ENCODE peak calls at places on chromosomes 1 and 21, in six cellular contexts. O is IMR-90, Y is K562, X is A549, E is HepG2, C is SK-N-SH. M is an unnamed sample.

GRCh38 chr1:9687120-9687875 is 35.8 kb downstream of the PIK3CD start:
- DNase-seq in O (peak), Y (peak), X (peak), E (peak), C (peak), M (peak)

GRCh38 chr1:147177611-147178370 is 5.5 kb upstream of the PRKAB2 start:
- DNase-seq in O (peak), Y (no peak), X (no peak), E (no peak), C (no peak), M (no peak)

GRCh38 chr1:228075801-228076271 is 6.7 kb upstream of the ARF1 start:
- DNase-seq in O (no peak), Y (no peak), X (no peak), E (no peak), C (no peak), M (no peak)

GRCh38 chr1:15616704-15617172 is 520 bp upstream of the DDI2 start:
- DNase-seq in O (peak), Y (no peak), X (no peak), E (no peak), C (peak), M (no peak)

GRCh38 chr1:92244376-92244775 is 26.7 kb downstream of the C1orf146 start:
- DNase-seq in O (peak), Y (no peak), X (no peak), E (no peak), C (no peak), M (no peak)

GRCh38 chr21:36747114-36747814 is 48.3 kb downstream of the SIM2 start:
- DNase-seq in O (no peak), Y (peak), X (no peak), E (no peak), C (no peak), M (peak)

GRCh38 chr1:44775930-44776748 is 799 bp downstream of the RPS8 start:
- DNase-seq in O (no peak), Y (peak), X (no peak), E (no peak), C (no peak), M (no peak)

GRCh38 chr1:35691571-35692220 is 27.0 kb downstream of the C1orf216 start:
- DNase-seq in O (no peak), Y (no peak), X (no peak), E (no peak), C (no peak), M (no peak)

GRCh38 chr1:32250893-32251716 is at the start of gene LCK:
- DNase-seq in O (no peak), Y (no peak), X (no peak), E (no peak), C (no peak), M (no peak)

GRCh38 chr1:41719590-41719989 is 199.1 kb downstream of the HIVEP3 start:
- DNase-seq in O (no peak), Y (no peak), X (no peak), E (no peak), C (no peak), M (no peak)

GRCh38 chr1:37537378-37537777 is 16.7 kb downstream of the SNIP1 start:
- DNase-seq in O (peak), Y (no peak), X (peak), E (no peak), C (no peak), M (no peak)

DNA sequence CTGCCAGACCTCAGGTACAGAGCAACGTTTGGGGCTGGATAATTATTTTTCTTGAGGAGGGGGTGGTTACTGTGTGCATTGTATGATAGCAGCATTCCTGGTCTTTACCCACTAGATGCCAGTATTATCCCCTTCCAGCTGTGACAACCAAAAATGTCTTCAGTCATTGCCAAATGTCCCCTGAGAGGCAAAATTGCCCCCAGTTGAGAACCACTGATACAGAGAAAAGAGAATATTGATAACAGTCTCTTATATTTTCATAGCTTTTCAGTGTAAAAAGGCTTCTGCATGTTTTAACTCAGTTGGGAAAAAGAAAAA is 51.8 kb upstream of the SYT14 start:
- DNase-seq in O (no peak), Y (no peak), X (no peak), E (no peak), C (no peak), M (no peak)
- TF ChIP-seq USF2 in O (no peak), Y (no peak), X (no peak), E (no peak), C (no peak), M (no peak)

GRCh38 chr1:4366091-4366490 is 288.3 kb upstream of the AJAP1 start:
- DNase-seq in O (no peak), Y (no peak), X (no peak), E (no peak), C (no peak), M (no peak)
- TF ChIP-seq USF2 in O (no peak), Y (no peak), X (no peak), E (no peak), C (no peak), M (no peak)

GRCh38 chr1:88514544-88514943 is 169.5 kb upstream of the PKN2 start:
- DNase-seq in O (no peak), Y (no peak), X (no peak), E (no peak), C (no peak), M (no peak)
- TF ChIP-seq USF2 in O (no peak), Y (no peak), X (no peak), E (no peak), C (no peak), M (no peak)

GRCh38 chr1:11790880-11791715 is 14.7 kb downstream of the MTHFR start:
- DNase-seq in O (peak), Y (peak), X (peak), E (no peak), C (no peak), M (no peak)
- TF ChIP-seq USF2 in O (no peak), Y (no peak), X (no peak), E (no peak), C (no peak), M (no peak)

GRCh38 chr1:221510793-221511503 is 230.9 kb downstream of the DUSP10 start:
- DNase-seq in O (no peak), Y (no peak), X (no peak), E (no peak), C (peak), M (no peak)
- TF ChIP-seq USF2 in O (no peak), Y (no peak), X (no peak), E (no peak), C (no peak), M (no peak)

GRCh38 chr1:12244585-12244984 is 14.8 kb downstream of the VPS13D start:
- DNase-seq in O (no peak), Y (no peak), X (no peak), E (no peak), C (no peak), M (no peak)
- TF ChIP-seq USF2 in O (no peak), Y (no peak), X (no peak), E (no peak), C (no peak), M (no peak)

DNA sequence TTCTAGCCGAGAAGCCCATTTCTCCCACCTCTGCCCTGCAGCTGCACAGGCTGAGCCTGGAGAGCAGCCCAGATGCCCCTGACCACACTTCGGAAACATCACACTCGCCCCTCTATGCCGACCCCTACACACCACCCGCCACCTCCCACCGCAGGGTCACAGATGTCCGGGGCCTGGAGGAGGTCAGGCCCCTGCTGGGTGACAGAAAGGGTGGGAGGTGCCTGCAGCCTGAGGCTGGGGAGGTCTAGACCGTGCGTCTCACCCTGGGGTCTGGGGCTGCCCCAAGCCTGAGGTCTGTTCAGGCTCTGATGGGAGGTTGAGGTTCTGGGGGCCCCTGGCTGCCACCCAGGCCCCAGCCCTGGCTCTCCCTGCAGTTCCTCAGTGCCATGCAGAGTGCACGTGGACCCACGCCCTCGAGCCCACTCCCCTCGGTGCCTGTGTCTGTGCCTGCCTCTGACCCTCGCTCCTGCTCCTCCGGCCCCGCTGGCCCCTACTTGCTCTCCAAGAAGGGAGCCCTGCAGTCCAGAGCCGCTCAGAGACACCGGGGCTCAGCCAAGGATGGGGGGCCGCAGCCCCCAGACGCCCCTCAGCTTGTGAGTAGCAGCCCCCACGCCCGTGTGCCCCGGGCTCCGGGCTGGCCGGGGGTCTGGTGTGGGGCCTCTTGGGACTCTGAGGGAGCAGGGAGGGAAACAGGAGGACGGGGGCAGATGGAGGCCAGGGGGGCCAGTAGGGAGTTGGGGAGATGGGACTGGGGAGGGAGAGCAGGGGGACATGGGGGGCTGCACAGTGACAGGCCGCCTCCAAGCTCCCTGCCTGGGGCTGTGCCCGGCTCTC is 7.4 kb downstream of the PLEKHN1 start:
- DNase-seq in O (no peak), Y (no peak), X (no peak), E (no peak), C (no peak), M (no peak)
- TF ChIP-seq USF2 in O (no peak), Y (no peak), X (no peak), E (no peak), C (no peak), M (no peak)

GRCh38 chr1:2983706-2984398 is 37.4 kb upstream of the ACTRT2 start:
- DNase-seq in O (no peak), Y (no peak), X (no peak), E (no peak), C (no peak), M (no peak)
- TF ChIP-seq USF2 in O (no peak), Y (no peak), X (no peak), E (no peak), C (no peak), M (no peak)

GRCh38 chr1:95496307-95496706 is 262.3 kb downstream of the RWDD3 start:
- DNase-seq in O (no peak), Y (no peak), X (no peak), E (no peak), C (no peak), M (no peak)
- TF ChIP-seq USF2 in O (no peak), Y (no peak), X (no peak), E (no peak), C (no peak), M (no peak)

M was measured in WTC11.